ENCODE peak calls at places on chromosomes 5 and 9, in nine cellular contexts. One of them, this sample, is unnamed.

GRCh38 chr5:115423541-115423940 is 121.0 kb downstream of the FEM1C start:
- DNase-seq in left lobe of liver: no peak
- DNase-seq in NT2/D1: no peak
- DNase-seq in astrocyte of the hippocampus: no peak
- DNase-seq in stimulated activated CD8-positive, alpha-beta memory T cell treated with anti-CD3 and anti-CD28 coated beads, Interleukin-4, amount 100 ng/mL, for 24 hours: no peak
- DNase-seq in AG09309: no peak
- DNase-seq in myocyte: peak
- DNase-seq in A549: peak
- DNase-seq in Right ventricle myocardium superior: peak
- DNase-seq in this sample: no peak

GRCh38 chr5:124512236-124512635 is 234.2 kb downstream of the ZNF608 start:
- DNase-seq in left lobe of liver: no peak
- DNase-seq in NT2/D1: no peak
- DNase-seq in astrocyte of the hippocampus: peak
- DNase-seq in stimulated activated CD8-positive, alpha-beta memory T cell treated with anti-CD3 and anti-CD28 coated beads, Interleukin-4, amount 100 ng/mL, for 24 hours: no peak
- DNase-seq in AG09309: no peak
- DNase-seq in myocyte: peak
- DNase-seq in A549: no peak
- DNase-seq in Right ventricle myocardium superior: peak
- DNase-seq in this sample: no peak

GRCh38 chr5:1786621-1787471 is 12.8 kb downstream of the MRPL36 start:
- DNase-seq in left lobe of liver: no peak
- DNase-seq in NT2/D1: no peak
- DNase-seq in astrocyte of the hippocampus: no peak
- DNase-seq in stimulated activated CD8-positive, alpha-beta memory T cell treated with anti-CD3 and anti-CD28 coated beads, Interleukin-4, amount 100 ng/mL, for 24 hours: no peak
- DNase-seq in AG09309: no peak
- DNase-seq in myocyte: no peak
- DNase-seq in A549: no peak
- DNase-seq in Right ventricle myocardium superior: peak
- DNase-seq in this sample: no peak

GRCh38 chr5:10420468-10420867 is 21.2 kb upstream of the ROPN1L start:
- DNase-seq in left lobe of liver: no peak
- DNase-seq in NT2/D1: no peak
- DNase-seq in astrocyte of the hippocampus: no peak
- DNase-seq in stimulated activated CD8-positive, alpha-beta memory T cell treated with anti-CD3 and anti-CD28 coated beads, Interleukin-4, amount 100 ng/mL, for 24 hours: no peak
- DNase-seq in AG09309: no peak
- DNase-seq in myocyte: no peak
- DNase-seq in A549: no peak
- DNase-seq in Right ventricle myocardium superior: no peak
- DNase-seq in this sample: no peak

GRCh38 chr5:58011301-58011700 is 448.6 kb downstream of the PLK2 start:
- DNase-seq in left lobe of liver: no peak
- DNase-seq in NT2/D1: no peak
- DNase-seq in astrocyte of the hippocampus: no peak
- DNase-seq in stimulated activated CD8-positive, alpha-beta memory T cell treated with anti-CD3 and anti-CD28 coated beads, Interleukin-4, amount 100 ng/mL, for 24 hours: no peak
- DNase-seq in AG09309: no peak
- DNase-seq in myocyte: no peak
- DNase-seq in A549: no peak
- DNase-seq in Right ventricle myocardium superior: no peak
- DNase-seq in this sample: no peak

GRCh38 chr9:77957652-77958051 is 74.0 kb downstream of the GNAQ start:
- DNase-seq in left lobe of liver: no peak
- DNase-seq in NT2/D1: no peak
- DNase-seq in astrocyte of the hippocampus: no peak
- DNase-seq in stimulated activated CD8-positive, alpha-beta memory T cell treated with anti-CD3 and anti-CD28 coated beads, Interleukin-4, amount 100 ng/mL, for 24 hours: no peak
- DNase-seq in AG09309: no peak
- DNase-seq in myocyte: no peak
- DNase-seq in A549: no peak
- DNase-seq in Right ventricle myocardium superior: no peak
- DNase-seq in this sample: no peak

GRCh38 chr9:137129456-137130175 is 9.3 kb upstream of the GRIN1 start:
- DNase-seq in left lobe of liver: peak
- DNase-seq in NT2/D1: peak
- DNase-seq in astrocyte of the hippocampus: peak
- DNase-seq in stimulated activated CD8-positive, alpha-beta memory T cell treated with anti-CD3 and anti-CD28 coated beads, Interleukin-4, amount 100 ng/mL, for 24 hours: peak
- DNase-seq in AG09309: peak
- DNase-seq in myocyte: peak
- DNase-seq in A549: peak
- DNase-seq in Right ventricle myocardium superior: peak
- DNase-seq in this sample: peak

GRCh38 chr5:39775458-39776365 is 350.9 kb upstream of the DAB2 start:
- DNase-seq in left lobe of liver: no peak
- DNase-seq in NT2/D1: no peak
- DNase-seq in astrocyte of the hippocampus: peak
- DNase-seq in stimulated activated CD8-positive, alpha-beta memory T cell treated with anti-CD3 and anti-CD28 coated beads, Interleukin-4, amount 100 ng/mL, for 24 hours: no peak
- DNase-seq in AG09309: no peak
- DNase-seq in myocyte: peak
- DNase-seq in A549: peak
- DNase-seq in Right ventricle myocardium superior: no peak
- DNase-seq in this sample: peak

GRCh38 chr5:59496524-59497134 is 396.9 kb downstream of the PDE4D start:
- DNase-seq in left lobe of liver: no peak
- DNase-seq in NT2/D1: no peak
- DNase-seq in astrocyte of the hippocampus: no peak
- DNase-seq in stimulated activated CD8-positive, alpha-beta memory T cell treated with anti-CD3 and anti-CD28 coated beads, Interleukin-4, amount 100 ng/mL, for 24 hours: no peak
- DNase-seq in AG09309: no peak
- DNase-seq in myocyte: no peak
- DNase-seq in A549: peak
- DNase-seq in Right ventricle myocardium superior: no peak
- DNase-seq in this sample: peak

GRCh38 chr9:133144142-133144886 is 19.4 kb downstream of the GBGT1 start:
- DNase-seq in left lobe of liver: peak
- DNase-seq in NT2/D1: peak
- DNase-seq in astrocyte of the hippocampus: peak
- DNase-seq in stimulated activated CD8-positive, alpha-beta memory T cell treated with anti-CD3 and anti-CD28 coated beads, Interleukin-4, amount 100 ng/mL, for 24 hours: peak
- DNase-seq in AG09309: no peak
- DNase-seq in myocyte: peak
- DNase-seq in A549: peak
- DNase-seq in Right ventricle myocardium superior: peak
- DNase-seq in this sample: peak

GRCh38 chr5:103259705-103260355 is 1.3 kb downstream of the MACIR start:
- DNase-seq in left lobe of liver: no peak
- DNase-seq in NT2/D1: no peak
- DNase-seq in astrocyte of the hippocampus: peak
- DNase-seq in stimulated activated CD8-positive, alpha-beta memory T cell treated with anti-CD3 and anti-CD28 coated beads, Interleukin-4, amount 100 ng/mL, for 24 hours: no peak
- DNase-seq in AG09309: no peak
- DNase-seq in myocyte: no peak
- DNase-seq in A549: no peak
- DNase-seq in Right ventricle myocardium superior: no peak
- DNase-seq in this sample: peak

GRCh38 chr5:5179597-5179996 is 39.5 kb downstream of the ADAMTS16 start:
- DNase-seq in left lobe of liver: no peak
- DNase-seq in NT2/D1: peak
- DNase-seq in astrocyte of the hippocampus: peak
- DNase-seq in stimulated activated CD8-positive, alpha-beta memory T cell treated with anti-CD3 and anti-CD28 coated beads, Interleukin-4, amount 100 ng/mL, for 24 hours: no peak
- DNase-seq in AG09309: no peak
- DNase-seq in myocyte: no peak
- DNase-seq in A549: no peak
- DNase-seq in Right ventricle myocardium superior: no peak
- DNase-seq in this sample: no peak